ENCODE peak calls at places on chromosome 3, in seven cellular contexts. H is prostate gland; J is brain microvascular endothelial cell; Z is HCT116; K is stomach; G is H1; Q is CD8-positive, alpha-beta T cell. P is an unnamed sample.

GRCh38 chr3:186473166-186473565 is 71.0 kb downstream of the CRYGS start:
- DNase-seq in H (no peak), J (no peak), Z (no peak), K (no peak), G (no peak), Q (no peak), P (no peak)

GRCh38 chr3:193240436-193240849 is 579 bp upstream of the PLAAT1 start:
- DNase-seq in H (no peak), J (no peak), Z (no peak), K (no peak), G (no peak), Q (no peak), P (peak; percentile 29)

GRCh38 chr3:1190576-1190975 is 97.8 kb downstream of the CNTN6 start:
- DNase-seq in H (no peak), J (no peak), Z (no peak), K (no peak), G (no peak), Q (no peak), P (no peak)

GRCh38 chr3:108493862-108494261 is 16.5 kb downstream of the MYH15 start:
- DNase-seq in H (no peak), J (no peak), Z (peak; percentile 19), K (no peak), G (no peak), Q (no peak), P (no peak)

GRCh38 chr3:67863869-67864268 is 209.5 kb upstream of the SUCLG2 start:
- DNase-seq in H (no peak), J (peak; percentile 4), Z (peak; percentile 4), K (no peak), G (peak; percentile 45), Q (no peak), P (no peak)

GRCh38 chr3:179811321-179812095 is 158.7 kb downstream of the USP13 start:
- DNase-seq in H (peak; percentile 25), J (peak; percentile 89), Z (peak; percentile 61), K (peak; percentile 40), G (no peak), Q (no peak), P (peak; percentile 12)

GRCh38 chr3:25573386-25574171 is 91.1 kb downstream of the TOP2B start:
- DNase-seq in H (no peak), J (peak; percentile 61), Z (no peak), K (no peak), G (no peak), Q (no peak), P (peak; percentile 35)

GRCh38 chr3:158763421-158763820 is 31.2 kb upstream of the RARRES1 start:
- DNase-seq in H (peak; percentile 77), J (no peak), Z (no peak), K (no peak), G (no peak), Q (no peak), P (peak; percentile 60)

GRCh38 chr3:172622916-172623700 is 87.8 kb downstream of the NCEH1 start:
- DNase-seq in H (peak; percentile 70), J (no peak), Z (no peak), K (peak; percentile 38), G (no peak), Q (peak; percentile 32), P (peak; percentile 24)

DNA sequence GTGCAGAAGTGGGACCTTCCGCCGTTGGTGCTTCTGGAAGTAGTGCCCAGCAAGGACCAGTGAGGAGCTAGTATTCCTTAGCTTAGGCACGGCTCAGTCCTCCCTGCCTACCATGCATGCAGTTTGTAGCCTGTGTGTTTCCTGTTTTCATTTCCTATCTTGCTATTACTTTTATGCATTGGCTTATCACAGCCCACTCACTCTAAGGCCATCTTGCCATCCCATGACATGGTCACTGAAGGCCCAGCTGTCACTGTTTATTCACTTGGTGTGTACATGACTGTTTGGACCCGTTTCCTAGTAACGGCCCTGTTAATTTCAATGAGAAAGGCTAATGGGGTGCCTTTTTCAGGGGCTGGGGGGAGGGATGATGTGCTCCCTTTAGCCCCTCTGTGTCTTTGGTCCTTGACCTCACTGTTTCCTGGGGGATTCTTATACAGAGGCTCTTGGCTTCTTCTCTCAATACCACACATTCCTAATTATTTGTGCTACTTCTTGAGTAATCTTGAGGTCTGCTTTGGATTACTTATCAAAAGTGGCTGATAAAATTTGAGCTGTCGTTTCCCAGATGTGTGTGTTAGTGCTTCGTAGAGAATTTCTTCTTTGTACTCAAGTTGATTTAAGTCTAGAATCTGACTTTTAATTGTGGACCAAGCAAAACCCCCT is 24.5 kb upstream of the TRAK1 start:
- DNase-seq in H (no peak), J (peak; percentile 81), Z (no peak), K (no peak), G (no peak), Q (no peak), P (no peak)
- H3K36me3 ChIP-seq in H (no peaks in the 10 kb centered on the region), J (no peaks in the 10 kb centered on the region), Z (no peaks in the 10 kb centered on the region), K (no peaks in the 10 kb centered on the region), G (no peaks in the 10 kb centered on the region), Q (no peaks in the 10 kb centered on the region), P (no peaks in the 10 kb centered on the region)

DNA sequence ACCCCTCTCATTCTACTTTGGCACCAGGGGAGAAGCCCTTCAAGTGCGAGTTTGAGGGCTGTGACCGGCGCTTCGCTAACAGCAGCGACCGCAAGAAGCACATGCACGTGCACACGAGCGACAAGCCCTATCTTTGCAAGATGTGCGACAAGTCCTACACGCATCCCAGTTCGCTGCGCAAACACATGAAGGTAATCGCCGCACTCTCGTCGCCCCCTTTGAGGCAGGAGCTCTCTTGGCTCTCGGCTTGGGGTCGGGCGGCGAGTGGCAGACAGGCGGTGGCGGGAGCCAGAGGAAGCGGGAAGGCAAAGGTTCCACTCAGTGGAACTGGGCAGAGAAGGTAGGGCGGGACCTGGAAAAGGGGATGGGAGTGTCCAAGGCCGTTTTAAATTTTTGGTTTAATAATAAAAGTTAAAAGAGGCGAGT is 3.3 kb downstream of the ZIC1 start:
- DNase-seq in H (no peak), J (no peak), Z (no peak), K (no peak), G (no peak), Q (no peak), P (no peak)
- H3K27me3 ChIP-seq in H (peaks cover 63% of the 10 kb centered on the region), J (no peaks in the 10 kb centered on the region), Z (no peaks in the 10 kb centered on the region), K (peaks cover 49% of the 10 kb centered on the region), G (peaks cover 96% of the 10 kb centered on the region), Q (peaks cover 47% of the 10 kb centered on the region), P (peaks cover 76% of the 10 kb centered on the region)

DNA sequence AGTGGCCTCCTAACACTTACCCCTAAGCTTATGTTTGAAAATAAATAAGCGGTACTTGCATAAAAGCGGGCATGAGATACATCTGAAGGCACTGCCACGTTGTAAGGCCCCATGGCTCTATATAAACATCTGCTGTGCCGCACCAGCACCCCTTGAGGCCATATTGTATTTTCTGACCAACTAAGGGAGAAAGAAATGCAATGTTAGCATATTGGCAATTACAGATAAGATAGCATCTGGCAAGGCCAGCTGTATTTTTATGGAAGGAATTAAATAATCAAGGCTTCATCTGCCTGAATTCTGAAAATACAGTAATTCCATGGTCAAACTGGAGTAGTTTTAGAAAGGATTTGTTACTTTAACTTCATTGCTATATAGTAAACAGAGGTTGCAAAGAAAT is 28.7 kb downstream of the TMEM39A start:
- DNase-seq in H (no peak), J (no peak), Z (no peak), K (no peak), G (no peak), Q (no peak), P (no peak)
- H3K36me3 ChIP-seq in H (no peaks in the 10 kb centered on the region), J (peaks cover 50% of the 10 kb centered on the region), Z (peaks cover 57% of the 10 kb centered on the region), K (peaks cover 100% of the 10 kb centered on the region), G (peaks cover 82% of the 10 kb centered on the region), Q (peaks cover 56% of the 10 kb centered on the region), P (peaks cover 43% of the 10 kb centered on the region)

GRCh38 chr3:9123849-9124248 is 125.6 kb downstream of the SRGAP3 start:
- DNase-seq in H (no peak), J (no peak), Z (no peak), K (no peak), G (no peak), Q (no peak), P (no peak)

GRCh38 chr3:9122732-9123364 is 126.6 kb downstream of the SRGAP3 start:
- DNase-seq in H (no peak), J (no peak), Z (no peak), K (no peak), G (no peak), Q (no peak), P (no peak)

GRCh38 chr3:9125278-9125951 is 124.0 kb downstream of the SRGAP3 start:
- DNase-seq in H (no peak), J (no peak), Z (no peak), K (no peak), G (no peak), Q (no peak), P (no peak)

GRCh38 chr3:9121366-9121765 is 128.1 kb downstream of the SRGAP3 start:
- DNase-seq in H (no peak), J (no peak), Z (no peak), K (no peak), G (no peak), Q (no peak), P (no peak)

GRCh38 chr3:9124725-9125124 is 124.7 kb downstream of the SRGAP3 start:
- DNase-seq in H (no peak), J (no peak), Z (no peak), K (no peak), G (no peak), Q (no peak), P (no peak)
- H3K27me3 ChIP-seq in H (no peaks in the 10 kb centered on the region), J (no peaks in the 10 kb centered on the region), Z (no peaks in the 10 kb centered on the region), K (no peaks in the 10 kb centered on the region), G (no peaks in the 10 kb centered on the region), Q (no peaks in the 10 kb centered on the region), P (no peaks in the 10 kb centered on the region)

GRCh38 chr3:81765425-81765824 is 4.0 kb upstream of the GBE1 start:
- DNase-seq in H (no peak), J (no peak), Z (no peak), K (no peak), G (no peak), Q (no peak), P (no peak)
- H3K36me3 ChIP-seq in H (no peaks in the 10 kb centered on the region), J (no peaks in the 10 kb centered on the region), Z (no peaks in the 10 kb centered on the region), K (no peaks in the 10 kb centered on the region), G (no peaks in the 10 kb centered on the region), Q (no peaks in the 10 kb centered on the region), P (no peaks in the 10 kb centered on the region)

GRCh38 chr3:124619887-124620599 is 110.2 kb upstream of the UMPS start:
- DNase-seq in H (no peak), J (no peak), Z (no peak), K (no peak), G (no peak), Q (no peak), P (no peak)

GRCh38 chr3:124620600-124621063 is 109.6 kb upstream of the UMPS start:
- DNase-seq in H (no peak), J (peak; percentile 54), Z (no peak), K (peak; percentile 54), G (no peak), Q (peak; percentile 30), P (no peak)

GRCh38 chr3:124617177-124617576 is 113.1 kb upstream of the UMPS start:
- DNase-seq in H (no peak), J (no peak), Z (no peak), K (no peak), G (no peak), Q (no peak), P (no peak)

GRCh38 chr3:124611520-124611919 is 118.7 kb upstream of the UMPS start:
- DNase-seq in H (no peak), J (no peak), Z (no peak), K (no peak), G (no peak), Q (no peak), P (no peak)

GRCh38 chr3:124615896-124616543 is 114.2 kb upstream of the UMPS start:
- DNase-seq in H (no peak), J (no peak), Z (no peak), K (peak; percentile 61), G (no peak), Q (no peak), P (peak; percentile 55)
- H3K27me3 ChIP-seq in H (no peaks in the 10 kb centered on the region), J (no peaks in the 10 kb centered on the region), Z (no peaks in the 10 kb centered on the region), K (no peaks in the 10 kb centered on the region), G (no peaks in the 10 kb centered on the region), Q (no peaks in the 10 kb centered on the region), P (no peaks in the 10 kb centered on the region)

GRCh38 chr3:32630266-32630665 is 54.7 kb upstream of the CNOT10 start:
- DNase-seq in H (no peak), J (no peak), Z (no peak), K (no peak), G (no peak), Q (no peak), P (no peak)
- H3K36me3 ChIP-seq in H (no peaks in the 10 kb centered on the region), J (no peaks in the 10 kb centered on the region), Z (no peaks in the 10 kb centered on the region), K (no peaks in the 10 kb centered on the region), G (no peaks in the 10 kb centered on the region), Q (no peaks in the 10 kb centered on the region), P (no peaks in the 10 kb centered on the region)